ENCODE peak calls at places on chromosome 1, in four cellular contexts. R is iPS DF 6.9, B is GM12892, Y is T1000. D is an unnamed sample.

GRCh38 chr1:99279525-99279924 is 15.2 kb downstream of the PLPPR4 start:
- DNase-seq in B (no peak), Y (no peak), R (no peak), D (no peak)

GRCh38 chr1:91400133-91400725 is 4.4 kb downstream of the HFM1 start:
- DNase-seq in Y (no peak), B (no peak), R (peak; percentile 1), D (peak; percentile 37)

GRCh38 chr1:177927021-177927596 is 42.7 kb downstream of the SEC16B start:
- DNase-seq in R (no peak), Y (peak; percentile 13), B (no peak), D (peak; percentile 89)

GRCh38 chr1:246141306-246141705 is 365.8 kb downstream of the SMYD3 start:
- DNase-seq in R (no peak), Y (no peak), B (no peak), D (no peak)

GRCh38 chr1:27445177-27445936 is 44.6 kb downstream of the WASF2 start:
- DNase-seq in B (no peak), Y (no peak), R (no peak), D (no peak)

GRCh38 chr1:56924116-56924515 is 41.7 kb downstream of the C8B start:
- DNase-seq in Y (no peak), B (no peak), R (no peak), D (no peak)

GRCh38 chr1:104706631-104707147 is 957.0 kb downstream of the AMY1C start:
- DNase-seq in Y (no peak), B (no peak), R (no peak), D (peak; percentile 76)

GRCh38 chr1:17540255-17541001 is 930 bp downstream of the ARHGEF10L start:
- DNase-seq in R (peak; percentile 86), Y (no peak), B (no peak), D (peak; percentile 45)

GRCh38 chr1:167059045-167059728 is 31.0 kb downstream of the GPA33 start:
- DNase-seq in R (peak; percentile 67), B (no peak), Y (peak; percentile 18), D (peak; percentile 71)

GRCh38 chr1:86218859-86219258 is 62.3 kb upstream of the COL24A1 start:
- DNase-seq in B (no peak), R (no peak), Y (no peak), D (no peak)